ENCODE peak calls at places on chromosomes 13 and 19, in five cellular contexts. M is aorta; Q is naive thymus-derived CD4-positive, alpha-beta T cell; C is tibial artery; R is ovary. N is an unnamed sample. For H3K27me3, the result is how much of the 10 kb centered on the place peaks cover.

GRCh38 chr13:40876020-40876738 is 86.8 kb downstream of the SLC25A15 start:
- DNase-seq in C (no peak), M (no peak), R (no peak), Q (no peak), N (no peak)

GRCh38 chr19:40191836-40192646 is 815 bp downstream of the MAP3K10 start:
- DNase-seq in M (no peak), C (no peak), R (peak), Q (no peak), N (peak)

GRCh38 chr13:58134525-58134924 is 503.0 kb downstream of the PCDH17 start:
- DNase-seq in Q (no peak), C (no peak), M (no peak), R (no peak), N (no peak)

GRCh38 chr13:99944606-99945005 is 27.0 kb downstream of the ZIC5 start:
- DNase-seq in C (no peak), Q (no peak), R (no peak), M (no peak), N (no peak)

GRCh38 chr19:9584073-9584833 is at the start of gene ZNF121:
- DNase-seq in Q (peak), C (peak), M (peak), R (peak), N (peak)

GRCh38 chr19:46306501-46306900 is 9.7 kb downstream of the HIF3A start:
- DNase-seq in M (no peak), C (no peak), Q (no peak), R (no peak), N (no peak)

GRCh38 chr13:62512194-62513141 is 1096.8 kb upstream of the PCDH20 start:
- DNase-seq in M (no peak), Q (no peak), C (no peak), R (no peak), N (no peak)

GRCh38 chr13:21014666-21015170 is 46.7 kb downstream of the LATS2 start:
- DNase-seq in C (peak), M (peak), Q (no peak), R (peak), N (no peak)

GRCh38 chr13:114147803-114148520 is 15.5 kb upstream of the RASA3 start:
- DNase-seq in C (no peak), Q (no peak), R (no peak), M (no peak), N (no peak)

GRCh38 chr13:110250258-110250891 is 56.6 kb downstream of the COL4A1 start:
- DNase-seq in R (peak), M (no peak), Q (no peak), C (peak), N (no peak)

GRCh38 chr19:35907377-35907745 is 734 bp downstream of the TYROBP start:
- DNase-seq in C (no peak), Q (no peak), M (no peak), R (no peak), N (no peak)

GRCh38 chr13:101209206-101209893 is 207.0 kb downstream of the NALCN start:
- DNase-seq in Q (no peak), C (no peak), M (no peak), R (no peak), N (no peak)

GRCh38 chr19:38250821-38251563 is 5.2 kb downstream of the PPP1R14A start:
- DNase-seq in Q (no peak), M (peak), C (peak), R (peak), N (no peak)

GRCh38 chr13:44331446-44331845 is 42.2 kb upstream of the SERP2 start:
- DNase-seq in M (no peak), C (no peak), Q (no peak), R (no peak), N (no peak)

GRCh38 chr13:45994752-45995151 is 57.8 kb downstream of the ZC3H13 start:
- DNase-seq in R (no peak), M (no peak), C (no peak), Q (no peak), N (no peak)

GRCh38 chr13:79581870-79582315 is 100.9 kb downstream of the NDFIP2 start:
- DNase-seq in R (no peak), C (no peak), M (no peak), Q (no peak), N (no peak)

DNA sequence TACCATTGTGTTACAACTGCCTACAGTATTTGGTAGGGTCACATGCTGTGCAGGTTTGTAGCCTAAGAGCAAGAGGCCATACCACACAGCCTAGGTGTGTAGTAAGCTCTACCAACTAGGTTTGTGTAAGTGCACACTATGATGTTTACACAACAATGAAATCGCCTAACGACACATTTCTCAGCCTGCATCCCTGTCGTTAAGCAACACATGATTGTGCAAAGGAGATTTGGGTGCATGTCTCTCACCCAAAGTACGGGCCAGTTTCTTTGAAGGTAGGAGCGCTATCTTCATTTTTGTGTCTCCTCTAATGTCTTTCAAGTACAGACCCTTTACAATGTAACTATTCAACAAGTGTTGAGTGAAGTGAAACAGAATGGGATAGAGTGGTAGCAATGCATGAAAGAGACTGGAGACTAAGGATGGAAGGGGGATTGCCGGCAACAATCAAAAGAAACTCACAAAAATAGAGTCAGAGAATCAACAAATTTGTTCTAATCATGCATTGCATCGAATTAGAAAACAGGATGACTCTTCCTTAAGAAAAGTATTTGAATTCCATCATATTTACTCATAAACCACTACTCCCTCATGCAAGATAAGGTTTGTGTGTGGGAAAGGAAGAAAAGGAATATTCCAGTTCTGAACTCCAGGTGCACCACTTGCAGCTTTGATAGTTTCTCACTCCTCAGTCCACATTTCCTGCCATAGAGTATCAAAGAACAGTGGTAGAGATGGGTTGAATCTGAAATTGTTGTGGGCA is 60.2 kb upstream of the TNFRSF19 start:
- DNase-seq in Q (no peak), C (no peak), M (no peak), R (no peak), N (no peak)
- H3K4me3 ChIP-seq in Q (no peak), C (no peak), M (no peak), R (no peak), N (no peak)

GRCh38 chr19:18232540-18233223 is 6.4 kb upstream of the PDE4C start:
- DNase-seq in R (no peak), C (no peak), M (no peak), Q (no peak), N (no peak)

GRCh38 chr19:18233224-18233825 is 7.1 kb upstream of the PDE4C start:
- DNase-seq in Q (peak), C (no peak), M (peak), R (no peak), N (peak)

GRCh38 chr19:18229915-18230314 is 3.7 kb upstream of the PDE4C start:
- DNase-seq in R (no peak), M (no peak), Q (no peak), C (no peak), N (no peak)

GRCh38 chr19:18230941-18231734 is 4.9 kb upstream of the PDE4C start:
- DNase-seq in M (no peak), C (no peak), R (no peak), Q (no peak), N (no peak)

GRCh38 chr19:18231775-18232174 is 5.5 kb upstream of the PDE4C start:
- DNase-seq in Q (no peak), R (no peak), C (no peak), M (no peak), N (no peak)
- H3K27me3 ChIP-seq in Q (under half), R (under half), C (half or more), M (under half), N (under half)

GRCh38 chr19:1286859-1287621 is 1.4 kb downstream of the EFNA2 start:
- DNase-seq in R (no peak), M (no peak), C (no peak), Q (no peak), N (no peak)

GRCh38 chr19:1287622-1288527 is 2.2 kb downstream of the EFNA2 start:
- DNase-seq in Q (no peak), C (no peak), M (no peak), R (no peak), N (no peak)

GRCh38 chr19:1285737-1286360 is at the start of gene EFNA2:
- DNase-seq in C (no peak), Q (no peak), R (no peak), M (no peak), N (no peak)

GRCh38 chr19:1284979-1285736 is 515 bp upstream of the EFNA2 start:
- DNase-seq in R (no peak), Q (no peak), C (no peak), M (no peak), N (no peak)

DNA sequence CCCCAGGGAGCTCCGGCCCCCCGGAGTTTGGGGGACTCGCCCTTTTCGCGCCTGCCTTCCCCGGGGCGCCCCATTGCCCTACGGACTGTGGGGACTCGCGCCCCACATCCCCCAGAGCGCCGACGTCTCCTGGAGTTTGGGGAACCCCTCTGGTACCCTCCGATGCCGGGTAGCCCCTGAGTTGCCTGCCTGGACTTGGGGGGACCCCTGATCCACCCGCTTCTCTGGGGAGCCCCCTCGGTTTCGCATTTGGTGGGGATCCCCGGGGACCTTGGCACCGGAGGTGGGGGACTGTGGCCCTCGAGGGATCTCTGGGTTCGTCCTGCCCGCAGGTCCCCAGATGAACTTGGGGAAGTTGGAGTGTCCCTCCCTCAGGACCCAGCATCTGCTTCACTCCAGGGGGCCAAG is 782 bp downstream of the EFNA2 start:
- DNase-seq in M (no peak), C (no peak), Q (no peak), R (no peak), N (no peak)
- H3K4me3 ChIP-seq in M (no peak), C (no peak), Q (no peak), R (no peak), N (no peak)

DNA sequence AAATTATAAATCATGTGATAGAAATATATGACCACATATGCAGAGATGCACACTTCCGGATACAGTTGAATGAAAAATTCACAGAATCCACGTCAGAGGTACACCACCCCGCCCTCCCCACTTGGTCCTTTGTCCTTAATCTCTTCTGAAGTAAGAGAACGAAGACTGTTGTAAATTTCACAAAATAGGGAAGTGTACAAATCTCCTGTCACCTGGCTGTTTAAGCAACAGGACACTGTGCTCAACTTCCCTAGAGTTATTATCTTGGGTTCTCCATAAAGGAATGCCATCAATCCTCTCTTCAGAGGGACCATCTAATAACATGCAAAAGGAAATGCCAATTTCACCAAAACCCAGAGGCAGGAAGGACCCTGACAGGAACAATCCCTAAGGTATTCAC is 10.5 kb upstream of the CEACAM6 start:
- DNase-seq in C (no peak), M (no peak), R (no peak), Q (no peak), N (no peak)
- H3K27me3 ChIP-seq in C (under half), M (under half), R (under half), Q (under half), N (under half)

DNA sequence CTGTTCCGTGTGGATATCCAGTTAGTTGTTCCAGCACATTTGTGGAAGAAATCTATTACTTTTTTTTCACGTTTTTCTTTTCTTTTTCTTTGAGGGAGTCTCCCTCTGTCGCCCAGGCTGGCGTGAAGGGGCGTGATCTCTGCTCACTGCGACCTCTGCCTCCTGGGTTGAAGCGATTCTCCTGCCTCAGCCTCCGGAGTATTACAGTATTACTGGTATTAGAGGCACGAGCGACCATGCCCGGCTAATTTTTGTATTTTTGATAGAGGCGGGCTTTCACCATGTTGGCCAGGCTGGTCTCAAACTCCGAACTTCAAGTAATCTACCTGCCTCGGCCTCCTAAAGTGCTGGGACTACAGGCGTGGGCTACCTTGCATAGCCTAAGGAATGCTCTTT is 43.6 kb downstream of the ZNF611 start:
- DNase-seq in C (peak), R (no peak), M (peak), Q (no peak), N (no peak)
- H3K4me3 ChIP-seq in C (peak), R (no peak), M (peak), Q (peak), N (peak)

GRCh38 chr19:47467914-47468313 is 3.8 kb downstream of the SLC8A2 start:
- DNase-seq in Q (no peak), C (no peak), M (no peak), R (no peak), N (no peak)

GRCh38 chr19:47469719-47470118 is 2.0 kb downstream of the SLC8A2 start:
- DNase-seq in Q (no peak), M (no peak), C (no peak), R (no peak), N (no peak)

GRCh38 chr19:47470447-47471195 is 1.1 kb downstream of the SLC8A2 start:
- DNase-seq in R (no peak), Q (no peak), M (no peak), C (no peak), N (no peak)

GRCh38 chr19:47471381-47471732 is 336 bp downstream of the SLC8A2 start:
- DNase-seq in M (no peak), C (no peak), R (no peak), Q (no peak), N (no peak)

DNA sequence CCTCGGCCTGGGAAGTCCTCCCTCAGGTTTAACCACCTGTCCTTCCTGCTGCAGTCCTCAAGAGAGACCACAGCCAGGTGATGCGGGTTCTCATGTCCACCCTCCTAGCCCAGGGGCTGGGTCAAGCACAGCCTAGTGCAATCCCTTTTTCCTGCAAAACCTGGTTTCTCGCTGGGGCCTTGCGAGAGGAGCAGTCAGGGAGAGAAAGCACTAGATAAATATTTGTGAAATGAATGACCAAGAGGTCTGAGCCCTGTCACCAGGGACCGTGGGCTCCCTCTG is 2.3 kb downstream of the SLC8A2 start:
- DNase-seq in C (no peak), M (no peak), Q (no peak), R (no peak), N (no peak)
- H3K27me3 ChIP-seq in C (under half), M (under half), Q (under half), R (under half), N (under half)

GRCh38 chr13:30881191-30881651 is 24.9 kb upstream of the MEDAG start:
- DNase-seq in C (peak), Q (no peak), M (peak), R (no peak), N (no peak)

GRCh38 chr13:30880151-30880551 is 25.9 kb upstream of the MEDAG start:
- DNase-seq in R (no peak), M (no peak), Q (no peak), C (no peak), N (no peak)

GRCh38 chr13:30881931-30882899 is 23.9 kb upstream of the MEDAG start:
- DNase-seq in R (no peak), Q (no peak), C (no peak), M (no peak), N (no peak)

GRCh38 chr13:30882996-30883766 is 22.9 kb upstream of the MEDAG start:
- DNase-seq in R (no peak), Q (no peak), M (no peak), C (no peak), N (no peak)

DNA sequence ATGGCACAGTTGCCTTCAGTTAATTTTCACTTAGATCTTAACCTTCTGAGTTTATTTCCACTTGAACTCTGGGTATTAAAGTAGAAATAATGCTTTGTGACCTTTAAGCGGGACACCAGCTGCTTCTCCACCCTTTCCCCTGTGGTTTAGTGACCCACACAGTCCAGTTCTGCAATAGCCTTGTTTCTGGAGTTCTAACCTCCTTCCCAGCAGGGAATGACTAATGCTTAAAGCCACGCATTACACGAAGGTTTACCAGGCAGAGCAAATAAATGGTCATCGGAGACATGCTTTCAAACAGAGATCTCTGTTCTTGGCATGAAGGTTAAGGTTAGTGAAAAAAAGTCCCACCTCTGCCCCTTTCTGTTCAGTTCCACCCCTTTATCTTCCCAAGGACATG is 25.3 kb upstream of the MEDAG start:
- DNase-seq in C (peak), M (no peak), R (no peak), Q (no peak), N (no peak)
- H3K4me3 ChIP-seq in C (no peak), M (no peak), R (no peak), Q (no peak), N (no peak)

GRCh38 chr19:1293782-1294621 is 8.3 kb downstream of the EFNA2 start:
- DNase-seq in R (no peak), M (no peak), Q (no peak), C (no peak), N (no peak)

GRCh38 chr19:1295169-1296012 is 9.7 kb downstream of the EFNA2 start:
- DNase-seq in M (no peak), C (no peak), Q (no peak), R (no peak), N (peak)

GRCh38 chr19:1296575-1297271 is 11.1 kb downstream of the EFNA2 start:
- DNase-seq in R (no peak), C (no peak), Q (no peak), M (no peak), N (no peak)

GRCh38 chr19:1296078-1296477 is 10.4 kb downstream of the EFNA2 start:
- DNase-seq in M (no peak), R (no peak), Q (no peak), C (no peak), N (no peak)

DNA sequence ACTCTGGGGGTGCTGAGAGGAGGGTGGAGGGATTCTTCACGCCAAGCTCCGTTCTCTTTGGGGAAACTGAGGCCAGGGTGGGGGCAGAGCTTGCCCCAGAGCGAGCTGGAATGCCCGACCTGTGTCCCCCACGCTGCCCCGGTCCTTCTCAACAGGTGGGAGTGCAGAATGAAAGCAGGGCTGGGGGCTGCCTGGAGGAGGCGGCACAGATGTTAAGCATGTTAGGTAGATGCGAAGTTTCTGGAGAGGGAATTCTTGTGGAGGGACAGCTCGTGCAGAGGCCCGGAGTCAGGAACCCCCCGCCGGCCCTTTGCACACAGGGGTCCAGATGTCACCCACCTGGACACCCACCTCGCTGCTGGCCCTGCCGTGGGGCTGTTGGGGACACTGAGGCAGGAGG is 9.0 kb downstream of the EFNA2 start:
- DNase-seq in M (no peak), Q (no peak), R (no peak), C (no peak), N (no peak)
- H3K27me3 ChIP-seq in M (under half), Q (under half), R (under half), C (half or more), N (under half)

DNA sequence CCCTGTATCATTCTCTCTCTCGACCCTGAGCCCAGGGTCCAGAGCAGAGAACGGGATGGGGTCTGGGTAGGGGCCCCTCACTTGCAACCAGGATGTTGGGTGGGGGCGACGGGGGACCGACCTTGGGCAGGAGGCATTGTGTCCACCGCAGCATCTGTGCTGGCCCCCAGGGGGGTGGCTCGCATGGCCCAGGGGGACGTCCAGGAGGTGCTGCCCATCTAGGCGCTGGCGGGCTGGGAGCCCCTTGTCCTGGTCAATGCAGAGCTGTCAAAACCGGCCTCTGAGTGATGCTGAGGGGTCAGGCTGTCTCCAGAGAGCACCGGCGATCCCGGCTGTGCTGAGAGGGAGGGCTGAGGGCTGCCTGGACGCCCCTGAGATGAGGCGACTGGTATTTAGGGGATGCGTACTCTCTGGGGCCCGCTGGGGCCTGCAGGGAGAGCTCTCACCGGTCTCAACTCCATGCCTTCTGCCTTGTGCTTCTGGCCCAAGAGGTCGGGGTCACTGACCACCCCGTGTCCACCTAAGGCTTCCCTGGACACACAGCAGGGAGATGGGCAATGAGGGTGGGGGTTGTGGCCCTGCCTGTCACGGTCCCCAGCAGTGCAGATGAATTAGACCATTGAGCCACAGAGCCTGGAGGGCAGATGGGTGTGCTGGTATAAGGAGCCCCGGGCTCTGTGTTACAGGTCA is 8.5 kb downstream of the RPS9 start:
- DNase-seq in R (no peak), C (no peak), M (no peak), Q (no peak), N (no peak)
- H3K4me3 ChIP-seq in R (no peak), C (no peak), M (no peak), Q (no peak), N (no peak)